ENCODE peak calls at places on chromosomes 12 and 14, in ten cellular contexts. T is Right ventricle myocardium superior; Q is gastrocnemius medialis; D is mucosa of descending colon; J is lower lobe of right lung; V is lung; S is activated naive CD8-positive, alpha-beta T cell treated with anti-CD3 and anti-CD28 coated beads, Interleukin-2, amount 10 ng/mL, durations not matched to agents 7 days and 5 days; R is activated CD8-positive, alpha-beta memory T cell treated with anti-CD3 and anti-CD28 coated beads, Interleukin-2, amount 10 ng/mL, durations not matched to agents 7 days and 5 days; U is B cell; A is RWPE2. O is an unnamed sample.

GRCh38 chr12:82904219-82904795 is 217.6 kb downstream of the TMTC2 start:
- ATAC-seq in Q (no peak), D (no peak), S (no peak), V (no peak), R (no peak), U (no peak), A (no peak), J (no peak), T (no peak), O (peak; percentile 37)

GRCh38 chr12:630656-631632 is 32.3 kb downstream of the NINJ2 start:
- ATAC-seq in R (no peak), Q (no peak), J (peak; percentile 85), D (peak; percentile 91), V (peak; percentile 88), S (no peak), U (peak; percentile 82), A (no peak), T (peak; percentile 64), O (no peak)

GRCh38 chr12:56202838-56203237 is 13.6 kb upstream of the SMARCC2 start:
- ATAC-seq in S (no peak), T (no peak), U (no peak), R (no peak), V (no peak), J (no peak), A (no peak), Q (no peak), D (no peak), O (no peak)

GRCh38 chr12:94832780-94833760 is 170.4 kb downstream of the NDUFA12 start:
- ATAC-seq in T (peak; percentile 49), S (no peak), R (no peak), D (no peak), A (no peak), J (peak; percentile 50), U (no peak), Q (peak; percentile 26), V (no peak), O (no peak)

GRCh38 chr14:106200539-106201310 is 674.3 kb downstream of the TMEM121 start:
- ATAC-seq in D (no peak), R (peak; percentile 71), V (no peak), S (peak; percentile 79), Q (no peak), J (no peak), U (no peak), A (no peak), T (no peak), O (peak; percentile 31)

GRCh38 chr12:66836623-66837310 is 157.9 kb upstream of the GRIP1 start:
- ATAC-seq in R (no peak), V (no peak), Q (no peak), D (no peak), A (no peak), J (no peak), S (no peak), U (no peak), T (no peak), O (no peak)

GRCh38 chr12:130994821-130995375 is 41.2 kb downstream of the ADGRD1 start:
- ATAC-seq in S (no peak), U (no peak), D (no peak), R (no peak), Q (no peak), A (no peak), J (peak; percentile 12), V (no peak), T (peak; percentile 20), O (no peak)

GRCh38 chr14:81589381-81590065 is 55.9 kb upstream of the SEL1L start:
- ATAC-seq in A (peak; percentile 87), U (no peak), Q (no peak), J (no peak), T (no peak), S (no peak), D (no peak), V (no peak), R (no peak), O (no peak)

GRCh38 chr12:43273467-43273866 is 278.5 kb downstream of the ADAMTS20 start:
- ATAC-seq in Q (no peak), A (no peak), J (no peak), S (no peak), R (no peak), T (no peak), V (no peak), D (no peak), U (no peak), O (no peak)

GRCh38 chr14:69405762-69406161 is 7.3 kb downstream of the SLC39A9 start:
- ATAC-seq in T (no peak), A (no peak), D (no peak), R (no peak), S (no peak), U (no peak), V (no peak), Q (no peak), J (no peak), O (no peak)

GRCh38 chr14:68368850-68369249 is 424.0 kb downstream of the ZFP36L1 start:
- ATAC-seq in T (no peak), J (no peak), D (peak; percentile 55), A (no peak), U (peak; percentile 84), R (peak; percentile 58), Q (no peak), S (peak; percentile 33), V (no peak), O (peak; percentile 74)

GRCh38 chr12:4106617-4107016 is 166.9 kb upstream of the CCND2 start:
- ATAC-seq in V (no peak), U (no peak), J (no peak), T (no peak), A (no peak), D (peak; percentile 32), S (peak; percentile 80), Q (no peak), R (peak; percentile 70), O (peak; percentile 55)

GRCh38 chr12:95412826-95413311 is 61.1 kb upstream of the METAP2 start:
- ATAC-seq in D (no peak), V (no peak), Q (no peak), J (no peak), R (no peak), T (no peak), U (no peak), A (peak; percentile 84), S (no peak), O (no peak)

GRCh38 chr14:21038416-21039058 is 3.6 kb upstream of the RNASE7 start:
- ATAC-seq in T (peak; percentile 33), D (peak; percentile 16), R (no peak), S (no peak), J (no peak), U (no peak), A (no peak), Q (peak; percentile 29), V (no peak), O (no peak)

GRCh38 chr12:88251798-88252197 is 109.7 kb downstream of the TMTC3 start:
- ATAC-seq in T (no peak), R (no peak), J (no peak), S (no peak), A (no peak), U (no peak), Q (no peak), D (no peak), V (no peak), O (no peak)

GRCh38 chr14:101109981-101110728 is 206.6 kb upstream of the RTL1 start:
- ATAC-seq in A (no peak), Q (no peak), U (no peak), T (no peak), R (no peak), V (no peak), S (no peak), J (no peak), D (no peak), O (no peak)

GRCh38 chr14:63542231-63542999 is 762 bp downstream of the PPP2R5E start:
- ATAC-seq in T (peak; percentile 40), R (peak; percentile 6), Q (peak; percentile 41), J (peak; percentile 65), V (peak; percentile 23), U (no peak), S (no peak), A (peak; percentile 9), D (peak; percentile 40), O (peak; percentile 2)

GRCh38 chr12:106681210-106681609 is 93.3 kb upstream of the RIC8B start:
- ATAC-seq in A (no peak), T (no peak), S (no peak), D (no peak), R (no peak), Q (no peak), U (no peak), J (no peak), V (no peak), O (no peak)

GRCh38 chr12:65164774-65165173 is 4.6 kb upstream of the LEMD3 start:
- ATAC-seq in A (no peak), T (no peak), S (no peak), D (no peak), V (no peak), R (no peak), J (no peak), U (no peak), Q (no peak), O (no peak)

GRCh38 chr12:115096673-115097349 is 412.8 kb upstream of the TBX3 start:
- ATAC-seq in A (no peak), D (no peak), T (peak; percentile 94), R (no peak), V (no peak), S (no peak), U (no peak), Q (no peak), J (peak; percentile 31), O (no peak)

GRCh38 chr12:117596968-117597367 is 235.5 kb upstream of the NOS1 start:
- ATAC-seq in T (no peak), Q (no peak), V (no peak), R (no peak), D (no peak), J (no peak), U (no peak), S (no peak), A (peak; percentile 31), O (no peak)

GRCh38 chr12:26245175-26245942 is 50.0 kb downstream of the SSPN start:
- ATAC-seq in J (no peak), T (no peak), U (no peak), A (no peak), R (no peak), Q (no peak), S (no peak), D (no peak), V (no peak), O (no peak)

GRCh38 chr12:102454808-102455760 is 25.3 kb downstream of the IGF1 start:
- ATAC-seq in T (peak; percentile 85), R (no peak), J (peak; percentile 88), S (no peak), A (no peak), D (peak; percentile 20), Q (peak; percentile 82), V (peak; percentile 62), U (no peak), O (no peak)

GRCh38 chr14:54343276-54344121 is 53.3 kb upstream of the CDKN3 start:
- ATAC-seq in T (peak; percentile 60), J (peak; percentile 33), S (no peak), V (no peak), Q (peak; percentile 70), A (peak; percentile 37), D (peak; percentile 66), U (no peak), R (no peak), O (no peak)

GRCh38 chr12:54429014-54429471 is 10.0 kb upstream of the ITGA5 start:
- ATAC-seq in A (peak; percentile 49), V (no peak), T (peak; percentile 11), J (no peak), D (no peak), U (no peak), S (no peak), R (no peak), Q (no peak), O (no peak)

GRCh38 chr14:60922050-60922449 is 58.8 kb downstream of the TRMT5 start:
- ATAC-seq in T (no peak), Q (no peak), A (peak; percentile 82), R (no peak), J (no peak), S (no peak), U (no peak), V (no peak), D (no peak), O (no peak)

GRCh38 chr12:51972849-51973273 is 21.4 kb downstream of the ACVR1B start:
- ATAC-seq in R (peak; percentile 47), A (peak; percentile 47), U (peak; percentile 19), S (peak; percentile 59), T (peak; percentile 65), D (peak; percentile 46), V (peak; percentile 75), J (peak; percentile 91), Q (peak; percentile 36), O (peak; percentile 60)

GRCh38 chr12:56321027-56321426 is 5.2 kb upstream of the CNPY2 start:
- ATAC-seq in Q (no peak), T (no peak), V (no peak), S (no peak), J (no peak), D (no peak), R (no peak), U (no peak), A (no peak), O (peak; percentile 69)